ENCODE peak calls at places on chromosomes 2 and 18, in four cellular contexts. J is WTC11, R is HepG2, M is K562. L is an unnamed sample.

GRCh38 chr2:170847716-170848115 is 31.0 kb downstream of the GAD1 start:
- DNase-seq in M (no peak), J (no peak), R (no peak), L (no peak)

GRCh38 chr2:88671786-88672427 is 19.6 kb upstream of the RPIA start:
- DNase-seq in M (peak; percentile 61), J (no peak), R (peak; percentile 50), L (peak; percentile 68)

GRCh38 chr2:101383016-101383541 is 4.2 kb downstream of the CREG2 start:
- DNase-seq in R (no peak), J (no peak), M (no peak), L (no peak)

GRCh38 chr18:56639094-56639361 is 636 bp upstream of the TXNL1 start:
- DNase-seq in J (no peak), R (no peak), M (no peak), L (peak; percentile 4)

GRCh38 chr2:226680674-226681073 is 118.9 kb downstream of the IRS1 start:
- DNase-seq in M (no peak), J (no peak), R (peak; percentile 54), L (no peak)

GRCh38 chr2:235414422-235414821 is 79.4 kb upstream of the AGAP1 start:
- DNase-seq in R (no peak), M (no peak), J (no peak), L (no peak)

GRCh38 chr2:119937680-119938079 is 75.2 kb upstream of the EPB41L5 start:
- DNase-seq in J (no peak), R (no peak), M (no peak), L (no peak)

GRCh38 chr2:234840336-234840735 is 111.5 kb upstream of the SH3BP4 start:
- DNase-seq in J (peak; percentile 20), M (no peak), R (peak; percentile 69), L (peak; percentile 43)

GRCh38 chr2:10159486-10160160 is 37.1 kb downstream of the RRM2 start:
- DNase-seq in R (no peak), M (no peak), J (no peak), L (no peak)

GRCh38 chr2:230416061-230416721 is at the start of gene SP100:
- DNase-seq in M (peak; percentile 81), J (no peak), R (peak; percentile 80), L (no peak)

GRCh38 chr2:166612214-166612613 is 118.2 kb upstream of the SCN7A start:
- DNase-seq in J (no peak), M (no peak), R (no peak), L (peak; percentile 9)

GRCh38 chr2:166609183-166609959 is 115.3 kb upstream of the SCN7A start:
- DNase-seq in R (peak; percentile 81), M (no peak), J (no peak), L (no peak)

GRCh38 chr2:166614027-166614426 is 120.0 kb upstream of the SCN7A start:
- DNase-seq in J (no peak), R (no peak), M (no peak), L (no peak)

GRCh38 chr2:166610180-166610919 is 116.3 kb upstream of the SCN7A start:
- DNase-seq in M (no peak), J (peak; percentile 66), R (no peak), L (no peak)

DNA sequence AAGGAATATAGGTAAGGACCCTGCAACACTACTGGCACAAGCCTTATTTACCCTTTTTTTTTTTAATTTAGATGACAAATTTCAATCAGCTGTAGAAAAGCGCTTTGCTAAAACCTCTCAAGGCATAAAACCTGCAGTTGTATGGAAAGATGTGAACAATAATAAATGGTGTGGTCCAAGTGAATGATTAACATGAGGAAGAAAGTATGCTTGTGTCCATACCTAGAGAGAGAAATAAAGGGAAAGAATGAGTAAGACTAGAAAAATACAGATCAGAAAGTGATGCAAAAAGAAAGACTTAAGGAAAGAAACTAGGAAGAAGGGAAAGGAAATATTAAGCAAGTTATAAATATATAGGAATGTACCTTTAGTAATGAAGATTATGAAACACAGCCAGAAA is 119.2 kb upstream of the SCN7A start:
- DNase-seq in M (no peak), J (no peak), R (no peak), L (no peak)
- TF ChIP-seq SP1 in M (no peak), J (no peak), R (no peak), L (no peak)

GRCh38 chr2:2333076-2333475 is 2.0 kb upstream of the MYT1L start:
- DNase-seq in R (no peak), M (no peak), J (no peak), L (no peak)
- TF ChIP-seq ELF4 in R (no peak), M (no peak), J (no peak), L (no peak)

GRCh38 chr2:172788871-172789270 is 53.2 kb downstream of the RAPGEF4 start:
- DNase-seq in J (no peak), R (no peak), M (no peak), L (no peak)

GRCh38 chr2:172791953-172792352 is 56.3 kb downstream of the RAPGEF4 start:
- DNase-seq in R (no peak), J (peak; percentile 29), M (no peak), L (no peak)

GRCh38 chr2:172790404-172790803 is 54.8 kb downstream of the RAPGEF4 start:
- DNase-seq in M (no peak), R (no peak), J (no peak), L (no peak)

GRCh38 chr2:172792711-172793110 is 57.1 kb downstream of the RAPGEF4 start:
- DNase-seq in M (no peak), R (no peak), J (no peak), L (no peak)
- TF ChIP-seq SP1 in M (no peak), R (no peak), J (no peak), L (no peak)

GRCh38 chr2:174014021-174014698 is 49.0 kb upstream of the SP3 start:
- DNase-seq in J (no peak), R (no peak), M (no peak), L (no peak)
- TF ChIP-seq ELF4 in J (no peak), R (no peak), M (no peak), L (no peak)

GRCh38 chr18:63099026-63099840 is 220.3 kb downstream of the BCL2 start:
- DNase-seq in M (no peak), J (no peak), R (no peak), L (no peak)
- TF ChIP-seq SP1 in M (no peak), J (no peak), R (no peak), L (no peak)

GRCh38 chr18:463442-464310 is 36.8 kb downstream of the COLEC12 start:
- DNase-seq in R (no peak), J (no peak), M (no peak), L (no peak)
- TF ChIP-seq ELF4 in R (no peak), J (no peak), M (no peak), L (no peak)

DNA sequence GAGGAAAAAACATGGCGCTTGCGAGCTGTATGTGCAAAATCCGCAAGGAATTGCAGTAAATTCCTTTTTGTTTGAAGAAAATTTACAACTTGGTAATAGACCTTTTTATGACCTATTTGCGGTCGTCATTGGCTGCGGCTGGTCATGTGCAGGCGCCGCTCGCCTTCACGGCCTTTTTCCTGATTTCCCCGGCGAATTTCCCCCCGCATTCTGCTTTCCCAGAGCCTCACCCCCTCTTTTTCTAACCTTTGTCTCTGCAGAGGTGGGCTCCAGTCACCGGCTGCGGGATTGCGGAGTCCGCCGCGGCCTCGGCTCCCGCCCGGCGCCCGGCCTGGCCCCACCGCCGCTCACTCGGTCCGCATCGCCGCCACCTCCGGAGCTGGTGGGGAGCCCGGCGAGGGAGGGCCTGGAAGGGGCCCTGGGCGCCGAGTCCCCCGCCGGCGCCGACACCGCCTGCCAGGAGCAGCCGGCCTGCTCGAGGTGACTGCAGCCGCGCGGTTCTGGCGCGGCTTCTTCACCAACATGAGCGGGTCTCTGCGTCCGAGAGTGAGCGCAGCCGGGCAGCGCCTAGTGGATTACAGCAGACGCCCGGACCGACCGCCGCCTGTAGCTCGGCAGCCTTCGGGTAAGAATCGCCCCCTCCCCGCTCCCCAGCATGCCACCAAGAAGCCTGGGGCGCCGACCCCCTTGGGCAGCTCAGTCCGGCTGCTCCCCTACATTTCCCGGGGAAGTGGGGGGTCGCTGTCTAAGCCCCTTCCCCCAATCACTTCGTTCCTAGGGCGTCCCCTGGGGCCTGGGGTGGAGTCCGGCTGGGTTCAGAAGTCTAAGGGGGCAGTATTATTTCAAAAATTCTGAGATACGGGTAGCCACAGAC is 7.1 kb downstream of the HOXD8 start:
- DNase-seq in J (peak; percentile 51), R (no peak), M (no peak), L (no peak)
- TF ChIP-seq SP1 in J (no peak), R (no peak), M (no peak), L (no peak)

DNA sequence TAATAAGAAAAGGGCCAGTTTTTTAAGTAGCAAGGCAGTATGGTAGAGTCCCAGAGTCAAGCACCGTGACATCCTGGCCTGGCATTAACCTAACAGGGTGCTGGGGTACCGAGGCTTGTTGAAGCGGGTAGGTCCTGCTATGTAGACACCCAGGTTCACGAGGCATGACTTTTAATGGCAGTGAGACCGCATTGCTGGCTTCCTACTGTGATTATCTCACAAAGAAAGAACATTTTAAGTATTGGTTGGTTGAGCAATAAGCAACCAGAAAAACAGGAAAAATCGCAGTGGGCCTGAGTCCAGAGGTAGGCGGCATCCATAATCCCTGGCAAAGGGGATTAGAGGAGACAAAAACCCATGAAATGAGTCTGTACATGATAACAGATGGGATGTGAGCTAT is 927.9 kb upstream of the ACVR2A start:
- DNase-seq in M (no peak), J (no peak), R (no peak), L (no peak)
- TF ChIP-seq ELF4 in M (no peak), J (no peak), R (no peak), L (no peak)

GRCh38 chr2:118723394-118723793 is 124.1 kb downstream of the EN1 start:
- DNase-seq in J (no peak), R (no peak), M (no peak), L (no peak)
- TF ChIP-seq SP1 in J (no peak), R (no peak), M (no peak), L (no peak)